ENCODE peak calls at places on chromosomes 13 and 19, in four cellular contexts. F is CD4-positive, CD25-positive, alpha-beta regulatory T cell; H is GM12865; M is AG09309. X is an unnamed sample.

GRCh38 chr19:10812902-10813404 is 23.1 kb downstream of the TMED1 start:
- DNase-seq in F (no peak), H (no peak), M (peak), X (no peak)

GRCh38 chr19:55080915-55081772 is 5.5 kb downstream of the EPS8L1 start:
- DNase-seq in F (peak), H (peak), M (no peak), X (peak)

GRCh38 chr13:27172495-27172842 is 858 bp upstream of the USP12 start:
- DNase-seq in F (no peak), H (peak), M (no peak), X (no peak)

GRCh38 chr19:33486407-33486806 is 35.2 kb downstream of the PEPD start:
- DNase-seq in F (no peak), H (no peak), M (no peak), X (no peak)

GRCh38 chr19:28960986-28961705 is 251.8 kb downstream of the UQCRFS1 start:
- DNase-seq in F (no peak), H (no peak), M (no peak), X (no peak)

GRCh38 chr19:4369109-4369887 is 25.9 kb downstream of the MPND start:
- DNase-seq in F (peak), H (peak), M (no peak), X (peak)

GRCh38 chr19:46366620-46367277 is 19.9 kb downstream of the PPP5C start:
- DNase-seq in F (no peak), H (no peak), M (no peak), X (no peak)

GRCh38 chr19:6236310-6237291 is 43.2 kb downstream of the MLLT1 start:
- DNase-seq in F (no peak), H (no peak), M (no peak), X (no peak)

GRCh38 chr19:29645911-29646310 is 19.4 kb upstream of the PLEKHF1 start:
- DNase-seq in F (no peak), H (peak), M (no peak), X (no peak)

GRCh38 chr13:101455863-101456262 is 3.4 kb downstream of the ITGBL1 start:
- DNase-seq in F (no peak), H (no peak), M (peak), X (no peak)

GRCh38 chr19:35555301-35556005 is 8.0 kb downstream of the ATP4A start:
- DNase-seq in F (no peak), H (peak), M (no peak), X (no peak)

GRCh38 chr13:92122454-92122853 is 724.0 kb downstream of the GPC5 start:
- DNase-seq in F (no peak), H (no peak), M (no peak), X (no peak)

GRCh38 chr13:91719033-91719432 is 320.6 kb downstream of the GPC5 start:
- DNase-seq in F (no peak), H (no peak), M (no peak), X (no peak)

GRCh38 chr13:111566567-111566966 is 246.1 kb downstream of the TEX29 start:
- DNase-seq in F (no peak), H (no peak), M (no peak), X (no peak)

GRCh38 chr13:113122571-113123225 is at the start of gene F10:
- DNase-seq in F (no peak), H (no peak), M (peak), X (no peak)

GRCh38 chr19:43765109-43765876 is 10.5 kb upstream of the SMG9 start:
- DNase-seq in F (peak), H (peak), M (peak), X (peak)

GRCh38 chr19:36115453-36116343 is at the start of gene TBCB:
- DNase-seq in F (peak), H (no peak), M (no peak), X (peak)

GRCh38 chr13:45047394-45048328 is 58.3 kb downstream of the GPALPP1 start:
- DNase-seq in F (peak), H (peak), M (peak), X (peak)

GRCh38 chr13:98443329-98443728 is 133.6 kb downstream of the STK24 start:
- DNase-seq in F (no peak), H (no peak), M (peak), X (no peak)

GRCh38 chr19:23971598-23971997 is 56.9 kb downstream of the ZNF726 start:
- DNase-seq in F (no peak), H (no peak), M (no peak), X (no peak)

GRCh38 chr13:33870046-33870668 is 52.2 kb downstream of the RFC3 start:
- DNase-seq in F (no peak), H (no peak), M (no peak), X (no peak)

GRCh38 chr19:38557205-38557799 is 60.5 kb downstream of the MAP4K1 start:
- DNase-seq in F (no peak), H (peak), M (no peak), X (no peak)

GRCh38 chr19:1279782-1280341 is 4.5 kb downstream of the FAM174C start:
- DNase-seq in F (peak), H (peak), M (no peak), X (peak)

GRCh38 chr19:1608414-1609391 is 3.4 kb upstream of the UQCR11 start:
- DNase-seq in F (no peak), H (no peak), M (no peak), X (peak)

GRCh38 chr19:2507109-2507508 is 31.2 kb downstream of the GADD45B start:
- DNase-seq in F (no peak), H (no peak), M (no peak), X (no peak)

GRCh38 chr19:47848871-47849473 is 10.1 kb upstream of the TPRX2 start:
- DNase-seq in F (no peak), H (peak), M (no peak), X (peak)

GRCh38 chr13:38537026-38537425 is 149.9 kb upstream of the FREM2 start:
- DNase-seq in F (no peak), H (no peak), M (no peak), X (no peak)

GRCh38 chr13:109145631-109146030 is 516.2 kb downstream of the MYO16 start:
- DNase-seq in F (no peak), H (peak), M (peak), X (no peak)

GRCh38 chr13:48236528-48237353 is 3.7 kb downstream of the ITM2B start:
- DNase-seq in F (no peak), H (no peak), M (no peak), X (no peak)

GRCh38 chr13:113369189-113369588 is 5.3 kb upstream of the GRTP1 start:
- DNase-seq in F (no peak), H (no peak), M (no peak), X (no peak)

GRCh38 chr13:27289016-27289665 is 18.5 kb downstream of the RASL11A start:
- DNase-seq in F (no peak), H (no peak), M (no peak), X (no peak)

GRCh38 chr19:39166571-39167391 is 30.0 kb upstream of the NCCRP1 start:
- DNase-seq in F (no peak), H (no peak), M (no peak), X (no peak)

GRCh38 chr19:42555317-42555716 is 27.0 kb upstream of the CEACAM1 start:
- DNase-seq in F (no peak), H (no peak), M (no peak), X (no peak)

GRCh38 chr13:33316890-33317289 is 31.3 kb upstream of the STARD13 start:
- DNase-seq in F (no peak), H (no peak), M (no peak), X (no peak)

GRCh38 chr19:54551293-54551692 is 22.3 kb upstream of the LILRA2 start:
- DNase-seq in F (no peak), H (peak), M (no peak), X (no peak)

GRCh38 chr19:5665781-5666513 is 14.4 kb downstream of the MICOS13 start:
- DNase-seq in F (no peak), H (peak), M (peak), X (no peak)

GRCh38 chr19:38183227-38183914 is 40.7 kb downstream of the DPF1 start:
- DNase-seq in F (no peak), H (no peak), M (no peak), X (no peak)

GRCh38 chr19:4657835-4658234 is 12.3 kb downstream of the MYDGF start:
- DNase-seq in F (no peak), H (no peak), M (no peak), X (no peak)

GRCh38 chr19:16293133-16294085 is 31.2 kb upstream of the KLF2 start:
- DNase-seq in F (no peak), H (no peak), M (peak), X (no peak)

DNA sequence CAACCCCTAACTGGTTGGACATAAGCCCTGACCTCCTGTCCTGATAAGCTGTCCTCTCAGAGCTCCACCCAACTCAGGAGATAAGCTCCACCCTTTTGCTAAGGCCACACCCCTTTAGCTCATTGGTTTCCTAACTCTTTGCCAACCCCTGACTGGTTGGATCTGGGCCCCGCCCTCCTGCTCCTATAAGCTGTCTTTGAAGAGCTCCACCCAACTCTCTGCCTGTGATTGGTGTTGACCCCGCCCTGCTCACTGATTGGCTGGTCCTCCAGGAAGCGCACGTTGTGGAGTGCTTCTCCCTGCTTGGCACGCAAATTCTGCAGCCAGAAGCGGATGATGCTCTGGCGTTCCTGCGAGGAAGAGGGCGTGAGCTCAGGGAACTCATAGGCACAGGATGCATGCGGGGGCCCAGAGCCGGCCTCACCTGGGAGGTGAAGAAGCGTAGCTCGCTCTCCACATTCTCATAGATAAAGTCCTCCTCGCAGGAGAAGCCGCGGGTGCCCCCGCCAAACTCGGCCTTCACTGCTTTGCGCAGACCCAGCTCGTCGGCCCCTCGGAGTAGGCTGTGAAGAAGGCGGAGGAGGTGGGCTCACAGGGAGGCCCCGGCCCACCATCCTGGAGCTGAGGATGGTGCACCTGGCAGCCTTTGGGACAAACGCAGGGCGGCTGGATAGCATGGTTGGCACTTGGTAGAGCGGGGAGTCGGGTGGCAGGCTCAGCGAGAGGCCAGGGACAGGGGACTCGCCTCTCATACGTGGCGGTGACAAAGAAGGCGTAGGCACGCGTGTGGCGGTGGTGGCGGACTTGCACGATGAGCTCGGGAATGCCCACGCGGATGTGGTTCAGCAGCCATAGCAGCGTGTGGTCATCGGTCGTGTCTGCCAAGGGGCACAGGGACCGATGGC is 1.7 kb downstream of the ANO8 start:
- DNase-seq in F (no peak), H (peak), M (no peak), X (no peak)
- H3K4me3 ChIP-seq in F (no peak), H (no peak), M (no peak), X (no peak)

DNA sequence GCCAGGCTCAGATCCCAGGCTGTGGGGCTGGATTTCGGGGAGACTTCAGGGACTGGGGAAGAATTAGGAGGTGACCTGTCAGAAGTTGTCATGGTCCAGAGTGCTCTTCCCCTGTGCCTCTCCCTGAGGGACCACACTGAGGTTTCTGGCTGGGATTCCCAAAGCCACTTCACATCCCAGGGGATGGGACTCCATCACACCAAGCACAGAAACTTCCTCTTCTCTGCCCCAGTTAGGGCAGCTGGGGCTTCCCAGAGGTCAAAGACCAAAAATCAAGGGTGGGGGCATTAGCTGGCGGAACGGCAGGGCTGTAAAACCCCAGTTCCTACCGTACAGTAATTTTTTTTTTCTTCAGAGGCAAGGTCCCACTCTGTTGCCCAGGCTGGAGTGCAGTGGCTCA is 7.4 kb downstream of the FCER2 start:
- DNase-seq in F (no peak), H (peak), M (no peak), X (no peak)
- H3K4me3 ChIP-seq in F (no peak), H (peak), M (no peak), X (no peak)

GRCh38 chr19:50187937-50188336 is 15.5 kb upstream of the MYH14 start:
- DNase-seq in F (no peak), H (no peak), M (no peak), X (no peak)

GRCh38 chr19:50192463-50193211 is 10.8 kb upstream of the MYH14 start:
- DNase-seq in F (no peak), H (no peak), M (no peak), X (no peak)

GRCh38 chr19:50189326-50189725 is 14.1 kb upstream of the MYH14 start:
- DNase-seq in F (no peak), H (no peak), M (no peak), X (no peak)

GRCh38 chr19:50190439-50190891 is 13.0 kb upstream of the MYH14 start:
- DNase-seq in F (no peak), H (peak), M (no peak), X (no peak)

DNA sequence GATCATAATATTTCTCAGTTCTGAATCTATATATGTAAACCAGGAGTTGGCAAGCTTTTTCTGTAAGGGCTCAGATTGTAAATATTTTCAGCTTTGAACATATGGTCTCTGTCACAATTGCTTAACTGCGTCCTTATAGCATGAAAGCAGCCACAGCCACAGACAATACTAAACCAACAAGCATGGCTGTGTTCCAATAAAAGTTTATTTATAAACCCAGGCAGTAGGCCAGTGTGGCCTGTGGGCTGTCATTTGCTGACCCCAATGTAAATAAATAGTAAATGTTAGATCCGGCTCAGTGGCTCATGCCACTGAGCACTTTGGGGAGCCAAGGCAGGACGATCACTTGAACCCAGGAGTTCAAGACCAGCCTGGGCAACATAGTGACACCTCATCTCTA is 12.2 kb upstream of the MYH14 start:
- DNase-seq in F (no peak), H (no peak), M (no peak), X (no peak)
- H3K4me3 ChIP-seq in F (no peak), H (no peak), M (no peak), X (no peak)

GRCh38 chr13:110552767-110553166 is 8.8 kb downstream of the RAB20 start:
- DNase-seq in F (no peak), H (no peak), M (no peak), X (no peak)

GRCh38 chr13:110546933-110547332 is 14.6 kb downstream of the RAB20 start:
- DNase-seq in F (no peak), H (no peak), M (peak), X (no peak)

GRCh38 chr13:110551284-110551683 is 10.2 kb downstream of the RAB20 start:
- DNase-seq in F (no peak), H (no peak), M (no peak), X (no peak)

GRCh38 chr13:110548891-110549794 is 12.4 kb downstream of the RAB20 start:
- DNase-seq in F (no peak), H (no peak), M (no peak), X (no peak)

GRCh38 chr13:110549795-110550160 is 11.7 kb downstream of the RAB20 start:
- DNase-seq in F (no peak), H (no peak), M (no peak), X (no peak)
- H3K4me3 ChIP-seq in F (no peak), H (no peak), M (no peak), X (no peak)

GRCh38 chr19:18863843-18864362 is 32.1 kb downstream of the CERS1 start:
- DNase-seq in F (no peak), H (no peak), M (no peak), X (no peak)

GRCh38 chr19:18861917-18862316 is 30.2 kb downstream of the UPF1 start:
- DNase-seq in F (no peak), H (no peak), M (no peak), X (no peak)

GRCh38 chr19:18865106-18865972 is 30.6 kb downstream of the CERS1 start:
- DNase-seq in F (no peak), H (no peak), M (no peak), X (no peak)

GRCh38 chr19:18861235-18861634 is 29.5 kb downstream of the UPF1 start:
- DNase-seq in F (no peak), H (peak), M (no peak), X (no peak)

GRCh38 chr19:18862976-18863842 is 31.4 kb downstream of the UPF1 start:
- DNase-seq in F (no peak), H (no peak), M (no peak), X (no peak)
- H3K4me3 ChIP-seq in F (no peak), H (no peak), M (no peak), X (no peak)

GRCh38 chr19:40550951-40551350 is 25.7 kb upstream of the SHKBP1 start:
- DNase-seq in F (no peak), H (no peak), M (no peak), X (no peak)

GRCh38 chr19:40553885-40554857 is 22.5 kb upstream of the SHKBP1 start:
- DNase-seq in F (no peak), H (no peak), M (no peak), X (no peak)

GRCh38 chr19:40552848-40553247 is 23.8 kb upstream of the SHKBP1 start:
- DNase-seq in F (no peak), H (no peak), M (no peak), X (no peak)

GRCh38 chr19:40549007-40549708 is 27.5 kb upstream of the SHKBP1 start:
- DNase-seq in F (peak), H (peak), M (no peak), X (peak)
- H3K4me3 ChIP-seq in F (no peak), H (no peak), M (no peak), X (no peak)

GRCh38 chr19:31419871-31420430 is 70.7 kb upstream of the TSHZ3 start:
- DNase-seq in F (no peak), H (no peak), M (no peak), X (no peak)
- H3K4me3 ChIP-seq in F (no peak), H (no peak), M (no peak), X (no peak)

GRCh38 chr13:89609318-89609717 is 1738.2 kb upstream of the MIR17HG start:
- DNase-seq in F (no peak), H (no peak), M (no peak), X (no peak)
- H3K4me3 ChIP-seq in F (no peak), H (no peak), M (no peak), X (no peak)

X was measured in effector memory CD4-positive, alpha-beta T cell.